ENCODE peak calls at places on chromosomes 11 and 22, in ten cellular contexts. B, O, G, I, N, F, R, S, A and Y are unnamed samples.
A peak's percentile ranks its signal among the peaks of the same experiment; 100 is the strongest.

GRCh38 chr11:114080219-114080618 is 20.7 kb downstream of the ZBTB16 start:
- DNase-seq in R (no peak), B (peak; percentile 25), S (no peak), A (no peak), I (peak; percentile 73), O (no peak), N (no peak), F (no peak), G (no peak), Y (no peak)

GRCh38 chr22:37905534-37906363 is at the start of gene MICALL1:
- DNase-seq in G (no peak), F (peak; percentile 35), S (peak; percentile 78), B (peak; percentile 79), A (peak; percentile 42), O (peak; percentile 96), I (peak; percentile 70), R (peak; percentile 59), N (peak; percentile 63), Y (no peak)

GRCh38 chr11:82981852-82982251 is 80.3 kb downstream of the DDIAS start:
- DNase-seq in F (no peak), B (no peak), O (no peak), I (no peak), S (no peak), A (no peak), R (no peak), G (no peak), N (no peak), Y (no peak)

GRCh38 chr11:829116-829945 is 1.6 kb downstream of the CRACR2B start:
- DNase-seq in N (no peak), R (peak; percentile 58), G (no peak), B (no peak), A (no peak), F (no peak), O (no peak), S (no peak), I (no peak), Y (no peak)

GRCh38 chr22:39117585-39118191 is 20.6 kb downstream of the APOBEC3H start:
- DNase-seq in N (no peak), F (peak; percentile 29), A (peak; percentile 59), B (peak; percentile 67), G (no peak), O (peak; percentile 73), R (peak; percentile 62), S (peak; percentile 79), I (peak; percentile 69), Y (peak; percentile 30)

GRCh38 chr11:10366568-10367331 is 61.9 kb downstream of the ADM start:
- DNase-seq in A (peak; percentile 23), O (peak; percentile 67), N (peak; percentile 29), G (no peak), I (peak; percentile 99), S (peak; percentile 74), B (peak; percentile 78), F (peak; percentile 22), R (peak; percentile 93), Y (no peak)

GRCh38 chr22:17264321-17265052 is 45.3 kb upstream of the ADA2 start:
- DNase-seq in I (peak; percentile 21), A (no peak), R (peak; percentile 78), G (no peak), S (no peak), O (no peak), N (peak; percentile 64), F (no peak), B (no peak), Y (peak; percentile 56)

GRCh38 chr11:59822989-59823566 is 12.5 kb upstream of the MRPL16 start:
- DNase-seq in B (peak; percentile 51), F (no peak), S (peak; percentile 11), R (no peak), I (peak; percentile 79), G (no peak), N (peak; percentile 48), O (peak; percentile 64), A (no peak), Y (no peak)

GRCh38 chr11:84524422-84525051 is 1102.6 kb downstream of the DLG2 start:
- DNase-seq in S (no peak), A (no peak), O (peak; percentile 29), N (peak; percentile 21), I (peak; percentile 61), B (no peak), G (no peak), F (no peak), R (no peak), Y (no peak)

GRCh38 chr11:121761171-121761570 is 308.4 kb upstream of the SORL1-AS1 start:
- DNase-seq in A (no peak), R (no peak), S (no peak), I (no peak), B (no peak), N (no peak), F (no peak), O (no peak), G (no peak), Y (no peak)

GRCh38 chr11:105937331-105937730 is 84.7 kb downstream of the MSANTD4 start:
- DNase-seq in G (no peak), N (no peak), R (no peak), F (no peak), B (no peak), I (peak; percentile 60), S (no peak), O (no peak), A (no peak), Y (no peak)

GRCh38 chr22:45994516-45995404 is 17.8 kb upstream of the WNT7B start:
- DNase-seq in A (peak; percentile 81), I (peak; percentile 67), N (peak; percentile 87), B (peak; percentile 87), F (peak; percentile 75), R (peak; percentile 87), S (peak; percentile 75), O (peak; percentile 87), G (peak; percentile 43), Y (peak; percentile 75)

GRCh38 chr22:45170001-45170466 is 6.3 kb downstream of the NUP50 start:
- DNase-seq in R (no peak), N (no peak), A (no peak), O (no peak), B (no peak), F (no peak), I (no peak), S (no peak), G (no peak), Y (no peak)

GRCh38 chr22:36865346-36865745 is 4.5 kb downstream of the NCF4 start:
- DNase-seq in O (peak; percentile 51), R (peak; percentile 66), S (no peak), A (no peak), G (no peak), N (no peak), F (no peak), I (peak; percentile 35), B (no peak), Y (no peak)

GRCh38 chr11:62732830-62733229 is 4.5 kb downstream of the TTC9C start:
- DNase-seq in S (no peak), A (no peak), B (no peak), F (no peak), N (no peak), G (no peak), O (no peak), R (no peak), I (peak; percentile 53), Y (no peak)

GRCh38 chr11:60899021-60899936 is 7.1 kb downstream of the PRPF19 start:
- DNase-seq in N (peak; percentile 73), F (no peak), O (peak; percentile 51), B (peak; percentile 45), S (no peak), A (no peak), I (peak; percentile 81), G (no peak), R (peak; percentile 49), Y (no peak)

GRCh38 chr11:11577246-11577855 is 44.5 kb downstream of the GALNT18 start:
- DNase-seq in A (no peak), B (no peak), O (no peak), R (peak; percentile 5), N (no peak), S (no peak), I (peak; percentile 8), G (no peak), F (no peak), Y (no peak)

GRCh38 chr22:30887418-30887817 is 81.2 kb downstream of the MORC2 start:
- DNase-seq in S (no peak), G (no peak), A (no peak), B (no peak), F (no peak), R (peak; percentile 22), I (no peak), O (no peak), N (no peak), Y (no peak)

GRCh38 chr22:46367707-46368191 is 32.2 kb downstream of the TRMU start:
- DNase-seq in I (peak; percentile 58), A (peak; percentile 66), S (peak; percentile 73), G (no peak), R (peak; percentile 89), O (peak; percentile 93), B (peak; percentile 89), F (peak; percentile 54), N (peak; percentile 67), Y (no peak)

GRCh38 chr22:17774206-17774927 is at the start of gene BID:
- DNase-seq in I (no peak), S (peak; percentile 40), B (peak; percentile 30), N (peak; percentile 56), O (peak; percentile 75), A (no peak), G (no peak), F (no peak), R (no peak), Y (no peak)

GRCh38 chr11:12280838-12281565 is 96.4 kb upstream of the PARVA start:
- DNase-seq in I (no peak), B (no peak), O (peak; percentile 20), F (no peak), N (no peak), A (no peak), R (peak; percentile 19), G (no peak), S (no peak), Y (no peak)

GRCh38 chr22:46292173-46292572 is 4.5 kb upstream of the GTSE1 start:
- DNase-seq in I (no peak), N (no peak), O (no peak), A (no peak), R (no peak), B (no peak), F (no peak), G (no peak), S (no peak), Y (no peak)

GRCh38 chr11:128725630-128726461 is 32.0 kb downstream of the FLI1 start:
- DNase-seq in N (no peak), A (peak; percentile 29), R (no peak), B (no peak), F (peak; percentile 26), G (no peak), O (no peak), I (peak; percentile 51), S (no peak), Y (no peak)

GRCh38 chr11:122822241-122822640 is 16.1 kb upstream of the CRTAM start:
- DNase-seq in A (no peak), G (no peak), R (no peak), B (no peak), S (no peak), N (no peak), I (no peak), F (no peak), O (no peak), Y (no peak)

GRCh38 chr11:76918941-76919386 is 58.2 kb downstream of the ACER3 start:
- DNase-seq in R (no peak), B (no peak), O (peak; percentile 37), N (peak; percentile 43), F (no peak), G (no peak), S (no peak), I (peak; percentile 78), A (no peak), Y (no peak)

GRCh38 chr22:49667236-49667635 is 160.4 kb downstream of the BRD1 start:
- DNase-seq in A (no peak), O (no peak), N (no peak), F (no peak), I (no peak), G (no peak), B (peak; percentile 8), S (no peak), R (peak; percentile 20), Y (no peak)

GRCh38 chr11:110093407-110094297 is 460 bp downstream of the ZC3H12C start:
- DNase-seq in I (peak; percentile 72), R (peak; percentile 40), G (no peak), F (no peak), A (no peak), O (peak; percentile 44), N (peak; percentile 91), S (peak; percentile 20), B (peak; percentile 44), Y (peak; percentile 70)

GRCh38 chr11:91742155-91742554 is 482.5 kb upstream of the FAT3 start:
- DNase-seq in O (no peak), R (no peak), I (no peak), F (no peak), G (no peak), A (no peak), B (no peak), S (no peak), N (no peak), Y (no peak)